ENCODE peak calls at places on chromosomes 5 and 9, in five cellular contexts. W is neuronal stem cell, U is trophoblast cell, C is H1, I is mesenchymal stem cell. R is an unnamed sample.

GRCh38 chr9:14400658-14400995 is 86.7 kb upstream of the NFIB start:
- DNase-seq in W (no peak), U (peak), C (peak), I (peak), R (peak)

GRCh38 chr5:96031811-96032261 is 70.2 kb upstream of the ELL2 start:
- DNase-seq in W (no peak), U (peak), C (no peak), I (no peak), R (no peak)

GRCh38 chr9:86676426-86676825 is 270.9 kb downstream of the GAS1 start:
- DNase-seq in W (peak), U (no peak), C (no peak), I (no peak), R (no peak)

GRCh38 chr5:78610163-78610583 is 38.4 kb downstream of the LHFPL2 start:
- DNase-seq in W (no peak), U (no peak), C (no peak), I (peak), R (no peak)

GRCh38 chr5:1548702-1549523 is 25.2 kb upstream of the LPCAT1 start:
- DNase-seq in W (no peak), U (peak), C (peak), I (no peak), R (no peak)

GRCh38 chr5:97560176-97560993 is 377.3 kb upstream of the RIOK2 start:
- DNase-seq in W (no peak), U (no peak), C (no peak), I (no peak), R (no peak)

GRCh38 chr9:109806506-109807115 is 26.6 kb downstream of the PALM2AKAP2 start:
- DNase-seq in W (no peak), U (no peak), C (no peak), I (peak), R (no peak)

GRCh38 chr5:37029436-37029835 is 152.9 kb downstream of the NIPBL start:
- DNase-seq in W (no peak), U (no peak), C (no peak), I (no peak), R (no peak)

GRCh38 chr5:130198927-130199326 is 294.7 kb downstream of the CHSY3 start:
- DNase-seq in W (no peak), U (peak), C (no peak), I (peak), R (peak)

GRCh38 chr9:121483049-121483448 is 16.6 kb downstream of the GGTA1 start:
- DNase-seq in W (no peak), U (peak), C (no peak), I (peak), R (no peak)

GRCh38 chr5:30768061-30768460 is 425.4 kb upstream of the CDH6 start:
- DNase-seq in W (no peak), U (no peak), C (no peak), I (no peak), R (no peak)

GRCh38 chr9:128818839-128819715 is 777 bp downstream of the ENDOG start:
- DNase-seq in W (no peak), U (peak), C (peak), I (peak), R (peak)

GRCh38 chr5:54703091-54703490 is 185.5 kb downstream of the SNX18 start:
- DNase-seq in W (peak), U (no peak), C (no peak), I (peak), R (no peak)
- H3K18ac ChIP-seq in W (no peak), U (no peak), C (no peak), I (peak), R (no peak)

GRCh38 chr5:180803181-180804128 is 849 bp upstream of the MGAT1 start:
- DNase-seq in W (peak), U (peak), C (no peak), I (peak), R (no peak)
- H3K23ac ChIP-seq in W (peak), U (no peak), C (no peak), I (peak), R (no peak)

GRCh38 chr5:66873990-66874389 is 277.8 kb downstream of the MAST4 start:
- DNase-seq in W (no peak), U (peak), C (no peak), I (no peak), R (no peak)
- H2BK12ac ChIP-seq in W (no peak), U (no peak), C (no peak), I (no peak), R (no peak)

DNA sequence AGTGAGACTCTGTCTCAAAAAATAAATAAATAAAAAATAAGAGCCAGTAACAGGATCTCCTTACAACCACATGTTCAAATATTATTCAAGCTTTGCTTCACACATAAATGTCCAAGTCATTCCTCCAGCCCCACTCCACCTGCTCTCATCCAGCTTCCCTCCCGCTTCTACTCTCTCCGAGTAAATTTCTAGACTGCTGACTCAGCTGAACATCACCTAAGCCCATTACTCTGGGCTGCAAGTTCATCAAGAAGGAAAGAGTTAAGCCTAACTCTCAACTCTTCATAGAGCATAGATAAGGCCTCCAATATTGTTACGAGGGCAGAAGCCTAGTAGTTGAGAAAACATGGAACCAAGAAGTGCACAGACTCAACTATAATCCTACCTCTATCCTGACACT is 300.2 kb downstream of the FBXL17 start:
- DNase-seq in W (no peak), U (no peak), C (no peak), I (no peak), R (no peak)
- H3K18ac ChIP-seq in W (no peak), U (no peak), C (peak), I (no peak), R (no peak)

DNA sequence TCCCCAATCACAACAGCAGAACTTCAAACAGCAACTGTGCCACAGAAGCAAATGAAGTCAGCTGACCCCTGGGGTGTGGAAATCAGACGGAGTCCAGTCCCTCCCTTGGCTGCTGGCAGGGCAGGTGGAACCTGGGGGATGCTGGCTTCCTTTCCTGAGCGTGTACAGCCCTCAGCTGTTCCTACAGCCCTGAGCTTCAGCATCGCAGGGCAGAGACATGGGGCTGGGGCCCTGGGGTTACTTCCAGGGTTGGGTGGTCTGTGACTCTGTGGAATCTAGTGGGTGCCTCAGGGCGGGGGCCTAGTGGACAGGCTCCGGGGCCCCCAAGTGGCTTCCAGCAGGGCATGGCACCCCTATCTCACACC is 7.3 kb upstream of the RXRA start:
- DNase-seq in W (no peak), U (peak), C (no peak), I (no peak), R (no peak)
- H3K23ac ChIP-seq in W (no peak), U (no peak), C (no peak), I (no peak), R (no peak)

GRCh38 chr9:27537027-27537435 is 7.4 kb upstream of the MOB3B start:
- DNase-seq in W (no peak), U (peak), C (no peak), I (no peak), R (no peak)
- H2BK12ac ChIP-seq in W (no peak), U (no peak), C (no peak), I (no peak), R (no peak)

DNA sequence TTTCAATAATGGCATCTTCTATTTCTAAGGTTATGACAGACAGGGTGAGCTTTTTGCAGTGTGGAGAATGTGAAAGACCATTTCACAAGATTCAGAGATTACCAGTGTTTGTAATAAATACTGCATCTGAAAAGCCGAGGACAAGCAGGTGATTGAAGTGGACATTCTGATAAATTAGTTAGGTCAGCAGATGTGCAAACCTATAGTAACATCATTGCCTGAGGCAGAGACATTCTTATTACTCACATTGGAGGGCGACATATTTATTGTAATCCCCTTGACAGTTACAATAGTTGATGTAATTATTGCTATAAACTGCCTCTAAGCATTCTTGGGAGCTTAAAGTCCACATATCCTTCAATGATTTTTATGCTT is 3.3 kb downstream of the RASGRF2 start:
- DNase-seq in W (no peak), U (no peak), C (no peak), I (peak), R (no peak)
- H3K18ac ChIP-seq in W (no peak), U (no peak), C (no peak), I (no peak), R (no peak)

DNA sequence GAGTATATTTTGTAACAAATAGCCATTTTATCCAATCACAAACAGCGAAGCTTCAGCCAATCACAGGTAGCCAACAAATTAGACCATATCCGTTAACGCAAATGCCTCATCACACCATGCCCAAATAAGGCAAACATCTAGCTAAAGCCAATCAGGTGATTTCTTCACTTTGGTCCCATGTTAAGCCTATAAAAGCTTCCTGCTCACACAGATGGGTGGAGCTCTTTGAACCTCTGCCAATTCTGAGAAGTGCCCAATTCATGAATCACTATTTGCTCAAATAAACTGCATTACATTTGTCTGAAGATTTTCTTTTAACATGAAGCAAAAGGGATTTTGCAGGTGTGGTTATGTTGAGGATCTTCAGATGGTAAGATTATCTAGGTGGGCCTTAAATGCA is 127.6 kb upstream of the TARS1 start:
- DNase-seq in W (no peak), U (no peak), C (no peak), I (peak), R (no peak)
- H3K23ac ChIP-seq in W (no peak), U (no peak), C (no peak), I (no peak), R (no peak)